ENCODE peak calls at places on chromosomes 16 and 17, in ten cellular contexts. One of them, this sample, is unnamed.
A peak's percentile ranks its signal among the peaks of the same experiment; 100 is the strongest.

GRCh38 chr16:49811630-49812334 is 44.1 kb downstream of the ZNF423 start:
- DNase-seq in germinal center: no peak
- DNase-seq in left ventricle myocardium inferior: no peak
- DNase-seq in ascending aorta: no peak
- DNase-seq in testis: no peak
- DNase-seq in NCI-H2171: no peak
- DNase-seq in NCI-H2081 treated with DMSO at 0.1 percent for 48 hours: no peak
- DNase-seq in HEK293T: no peak
- DNase-seq in NCI-H1417: no peak
- DNase-seq in C1 segment of cervical spinal cord: peak; percentile 63
- DNase-seq in this sample: no peak

GRCh38 chr17:50208611-50209061 is 7.2 kb upstream of the COL1A1 start:
- DNase-seq in C1 segment of cervical spinal cord: no peak
- DNase-seq in HEK293T: no peak
- DNase-seq in germinal center: no peak
- DNase-seq in NCI-H2171: no peak
- DNase-seq in testis: no peak
- DNase-seq in left ventricle myocardium inferior: no peak
- DNase-seq in NCI-H1417: no peak
- DNase-seq in NCI-H2081 treated with DMSO at 0.1 percent for 48 hours: no peak
- DNase-seq in ascending aorta: no peak
- DNase-seq in this sample: no peak

GRCh38 chr17:5555254-5555653 is 29.1 kb downstream of the NLRP1 start:
- DNase-seq in C1 segment of cervical spinal cord: no peak
- DNase-seq in left ventricle myocardium inferior: no peak
- DNase-seq in NCI-H2171: no peak
- DNase-seq in NCI-H2081 treated with DMSO at 0.1 percent for 48 hours: no peak
- DNase-seq in NCI-H1417: no peak
- DNase-seq in ascending aorta: no peak
- DNase-seq in testis: no peak
- DNase-seq in HEK293T: peak; percentile 5
- DNase-seq in germinal center: no peak
- DNase-seq in this sample: no peak

GRCh38 chr17:17089796-17090641 is 47.8 kb downstream of the MPRIP start:
- DNase-seq in germinal center: no peak
- DNase-seq in testis: no peak
- DNase-seq in left ventricle myocardium inferior: no peak
- DNase-seq in NCI-H2171: no peak
- DNase-seq in HEK293T: no peak
- DNase-seq in NCI-H2081 treated with DMSO at 0.1 percent for 48 hours: no peak
- DNase-seq in C1 segment of cervical spinal cord: no peak
- DNase-seq in NCI-H1417: no peak
- DNase-seq in ascending aorta: no peak
- DNase-seq in this sample: no peak

GRCh38 chr16:70269471-70269870 is 17.7 kb upstream of the EXOSC6 start:
- DNase-seq in C1 segment of cervical spinal cord: no peak
- DNase-seq in germinal center: no peak
- DNase-seq in NCI-H2171: no peak
- DNase-seq in NCI-H1417: no peak
- DNase-seq in ascending aorta: no peak
- DNase-seq in NCI-H2081 treated with DMSO at 0.1 percent for 48 hours: no peak
- DNase-seq in HEK293T: no peak
- DNase-seq in left ventricle myocardium inferior: no peak
- DNase-seq in testis: no peak
- DNase-seq in this sample: no peak

GRCh38 chr16:81647527-81647926 is 131.6 kb upstream of the PLCG2 start:
- DNase-seq in germinal center: no peak
- DNase-seq in testis: no peak
- DNase-seq in NCI-H2081 treated with DMSO at 0.1 percent for 48 hours: no peak
- DNase-seq in NCI-H1417: no peak
- DNase-seq in ascending aorta: no peak
- DNase-seq in C1 segment of cervical spinal cord: no peak
- DNase-seq in left ventricle myocardium inferior: no peak
- DNase-seq in HEK293T: no peak
- DNase-seq in NCI-H2171: no peak
- DNase-seq in this sample: no peak

GRCh38 chr16:83164816-83165215 is 538.0 kb downstream of the CDH13 start:
- DNase-seq in left ventricle myocardium inferior: no peak
- DNase-seq in NCI-H2081 treated with DMSO at 0.1 percent for 48 hours: no peak
- DNase-seq in NCI-H1417: no peak
- DNase-seq in C1 segment of cervical spinal cord: no peak
- DNase-seq in germinal center: no peak
- DNase-seq in NCI-H2171: no peak
- DNase-seq in HEK293T: no peak
- DNase-seq in ascending aorta: no peak
- DNase-seq in testis: no peak
- DNase-seq in this sample: no peak

GRCh38 chr17:50501054-50501453 is 7.2 kb upstream of the MYCBPAP start:
- DNase-seq in C1 segment of cervical spinal cord: no peak
- DNase-seq in NCI-H1417: peak; percentile 15
- DNase-seq in NCI-H2171: no peak
- DNase-seq in NCI-H2081 treated with DMSO at 0.1 percent for 48 hours: no peak
- DNase-seq in testis: no peak
- DNase-seq in HEK293T: no peak
- DNase-seq in ascending aorta: no peak
- DNase-seq in left ventricle myocardium inferior: no peak
- DNase-seq in germinal center: no peak
- DNase-seq in this sample: no peak

GRCh38 chr17:34826332-34826731 is 134.9 kb downstream of the CCT6B start:
- DNase-seq in ascending aorta: no peak
- DNase-seq in NCI-H2081 treated with DMSO at 0.1 percent for 48 hours: no peak
- DNase-seq in NCI-H1417: no peak
- DNase-seq in C1 segment of cervical spinal cord: no peak
- DNase-seq in germinal center: no peak
- DNase-seq in left ventricle myocardium inferior: no peak
- DNase-seq in HEK293T: no peak
- DNase-seq in testis: no peak
- DNase-seq in NCI-H2171: no peak
- DNase-seq in this sample: no peak

GRCh38 chr17:68622423-68622822 is 21.3 kb upstream of the FAM20A start:
- DNase-seq in testis: no peak
- DNase-seq in germinal center: no peak
- DNase-seq in NCI-H2081 treated with DMSO at 0.1 percent for 48 hours: no peak
- DNase-seq in left ventricle myocardium inferior: no peak
- DNase-seq in C1 segment of cervical spinal cord: no peak
- DNase-seq in HEK293T: no peak
- DNase-seq in NCI-H2171: no peak
- DNase-seq in ascending aorta: no peak
- DNase-seq in NCI-H1417: no peak
- DNase-seq in this sample: no peak

GRCh38 chr16:14232106-14232890 is 161.2 kb downstream of the MRTFB start:
- DNase-seq in germinal center: no peak
- DNase-seq in C1 segment of cervical spinal cord: no peak
- DNase-seq in NCI-H2171: no peak
- DNase-seq in ascending aorta: no peak
- DNase-seq in NCI-H2081 treated with DMSO at 0.1 percent for 48 hours: peak; percentile 41
- DNase-seq in testis: no peak
- DNase-seq in HEK293T: no peak
- DNase-seq in left ventricle myocardium inferior: no peak
- DNase-seq in NCI-H1417: peak; percentile 97
- DNase-seq in this sample: no peak

GRCh38 chr17:79777166-79777843 is 643 bp upstream of the CBX2 start:
- DNase-seq in left ventricle myocardium inferior: peak; percentile 68
- DNase-seq in testis: peak; percentile 47
- DNase-seq in C1 segment of cervical spinal cord: peak; percentile 70
- DNase-seq in HEK293T: no peak
- DNase-seq in NCI-H2171: peak; percentile 96
- DNase-seq in NCI-H2081 treated with DMSO at 0.1 percent for 48 hours: no peak
- DNase-seq in ascending aorta: no peak
- DNase-seq in germinal center: peak; percentile 53
- DNase-seq in NCI-H1417: peak; percentile 88
- DNase-seq in this sample: no peak

GRCh38 chr17:36608794-36609497 is 7.6 kb downstream of the MRM1 start:
- DNase-seq in HEK293T: no peak
- DNase-seq in C1 segment of cervical spinal cord: peak; percentile 3
- DNase-seq in NCI-H2081 treated with DMSO at 0.1 percent for 48 hours: peak; percentile 59
- DNase-seq in testis: peak; percentile 67
- DNase-seq in germinal center: no peak
- DNase-seq in left ventricle myocardium inferior: peak; percentile 27
- DNase-seq in NCI-H2171: peak; percentile 83
- DNase-seq in ascending aorta: no peak
- DNase-seq in NCI-H1417: peak; percentile 88
- DNase-seq in this sample: peak; percentile 32

GRCh38 chr17:78821961-78822360 is 18.7 kb downstream of the USP36 start:
- DNase-seq in NCI-H2171: no peak
- DNase-seq in C1 segment of cervical spinal cord: no peak
- DNase-seq in NCI-H2081 treated with DMSO at 0.1 percent for 48 hours: no peak
- DNase-seq in testis: no peak
- DNase-seq in ascending aorta: no peak
- DNase-seq in germinal center: no peak
- DNase-seq in left ventricle myocardium inferior: no peak
- DNase-seq in NCI-H1417: no peak
- DNase-seq in HEK293T: no peak
- DNase-seq in this sample: no peak

GRCh38 chr16:978403-978802 is 3.2 kb upstream of the SOX8 start:
- DNase-seq in HEK293T: no peak
- DNase-seq in NCI-H1417: no peak
- DNase-seq in germinal center: no peak
- DNase-seq in C1 segment of cervical spinal cord: no peak
- DNase-seq in NCI-H2171: no peak
- DNase-seq in left ventricle myocardium inferior: no peak
- DNase-seq in testis: no peak
- DNase-seq in ascending aorta: no peak
- DNase-seq in NCI-H2081 treated with DMSO at 0.1 percent for 48 hours: no peak
- DNase-seq in this sample: no peak

GRCh38 chr17:31425646-31426045 is 34.2 kb downstream of the RAB11FIP4 start:
- DNase-seq in left ventricle myocardium inferior: peak; percentile 30
- DNase-seq in NCI-H1417: peak; percentile 53
- DNase-seq in C1 segment of cervical spinal cord: peak; percentile 22
- DNase-seq in ascending aorta: no peak
- DNase-seq in NCI-H2081 treated with DMSO at 0.1 percent for 48 hours: no peak
- DNase-seq in germinal center: no peak
- DNase-seq in NCI-H2171: peak; percentile 31
- DNase-seq in testis: no peak
- DNase-seq in HEK293T: no peak
- DNase-seq in this sample: no peak

GRCh38 chr17:67194134-67194533 is 50.9 kb downstream of the HELZ start:
- DNase-seq in testis: no peak
- DNase-seq in C1 segment of cervical spinal cord: no peak
- DNase-seq in ascending aorta: no peak
- DNase-seq in HEK293T: no peak
- DNase-seq in NCI-H2171: no peak
- DNase-seq in germinal center: no peak
- DNase-seq in NCI-H2081 treated with DMSO at 0.1 percent for 48 hours: no peak
- DNase-seq in left ventricle myocardium inferior: no peak
- DNase-seq in NCI-H1417: no peak
- DNase-seq in this sample: no peak

GRCh38 chr16:86565644-86566511 is 751 bp upstream of the FOXC2 start:
- DNase-seq in HEK293T: no peak
- DNase-seq in testis: no peak
- DNase-seq in NCI-H1417: no peak
- DNase-seq in NCI-H2171: no peak
- DNase-seq in left ventricle myocardium inferior: no peak
- DNase-seq in NCI-H2081 treated with DMSO at 0.1 percent for 48 hours: no peak
- DNase-seq in C1 segment of cervical spinal cord: no peak
- DNase-seq in germinal center: no peak
- DNase-seq in ascending aorta: no peak
- DNase-seq in this sample: no peak

GRCh38 chr17:27559996-27560481 is 70.9 kb upstream of the LGALS9 start:
- DNase-seq in left ventricle myocardium inferior: peak; percentile 75
- DNase-seq in HEK293T: no peak
- DNase-seq in germinal center: no peak
- DNase-seq in testis: no peak
- DNase-seq in NCI-H2171: peak; percentile 87
- DNase-seq in ascending aorta: no peak
- DNase-seq in NCI-H2081 treated with DMSO at 0.1 percent for 48 hours: no peak
- DNase-seq in C1 segment of cervical spinal cord: no peak
- DNase-seq in NCI-H1417: peak; percentile 47
- DNase-seq in this sample: no peak

GRCh38 chr17:57442914-57443571 is 186.7 kb downstream of the MSI2 start:
- DNase-seq in NCI-H2171: peak; percentile 61
- DNase-seq in HEK293T: no peak
- DNase-seq in NCI-H2081 treated with DMSO at 0.1 percent for 48 hours: no peak
- DNase-seq in left ventricle myocardium inferior: peak; percentile 45
- DNase-seq in C1 segment of cervical spinal cord: peak; percentile 49
- DNase-seq in NCI-H1417: no peak
- DNase-seq in germinal center: peak; percentile 44
- DNase-seq in ascending aorta: peak; percentile 31
- DNase-seq in testis: peak; percentile 38
- DNase-seq in this sample: no peak

GRCh38 chr16:24534634-24535033 is 4.7 kb upstream of the RBBP6 start:
- DNase-seq in NCI-H2171: no peak
- DNase-seq in left ventricle myocardium inferior: no peak
- DNase-seq in HEK293T: no peak
- DNase-seq in NCI-H1417: no peak
- DNase-seq in NCI-H2081 treated with DMSO at 0.1 percent for 48 hours: no peak
- DNase-seq in testis: no peak
- DNase-seq in C1 segment of cervical spinal cord: no peak
- DNase-seq in ascending aorta: no peak
- DNase-seq in germinal center: no peak
- DNase-seq in this sample: no peak

GRCh38 chr17:38602862-38603785 is 2.6 kb downstream of the SRCIN1 start:
- DNase-seq in HEK293T: no peak
- DNase-seq in left ventricle myocardium inferior: no peak
- DNase-seq in NCI-H1417: peak; percentile 9
- DNase-seq in testis: no peak
- DNase-seq in germinal center: no peak
- DNase-seq in NCI-H2171: no peak
- DNase-seq in C1 segment of cervical spinal cord: peak; percentile 24
- DNase-seq in NCI-H2081 treated with DMSO at 0.1 percent for 48 hours: no peak
- DNase-seq in ascending aorta: no peak
- DNase-seq in this sample: no peak

GRCh38 chr17:7014995-7015586 is 2.7 kb downstream of the RNASEK start:
- DNase-seq in HEK293T: no peak
- DNase-seq in NCI-H2171: no peak
- DNase-seq in NCI-H1417: no peak
- DNase-seq in ascending aorta: no peak
- DNase-seq in C1 segment of cervical spinal cord: no peak
- DNase-seq in testis: no peak
- DNase-seq in left ventricle myocardium inferior: no peak
- DNase-seq in germinal center: peak; percentile 32
- DNase-seq in NCI-H2081 treated with DMSO at 0.1 percent for 48 hours: no peak
- DNase-seq in this sample: no peak

GRCh38 chr17:45787044-45787443 is 2.9 kb downstream of the CRHR1 start:
- DNase-seq in testis: no peak
- DNase-seq in NCI-H1417: no peak
- DNase-seq in NCI-H2081 treated with DMSO at 0.1 percent for 48 hours: no peak
- DNase-seq in left ventricle myocardium inferior: no peak
- DNase-seq in C1 segment of cervical spinal cord: no peak
- DNase-seq in HEK293T: no peak
- DNase-seq in germinal center: no peak
- DNase-seq in ascending aorta: no peak
- DNase-seq in NCI-H2171: no peak
- DNase-seq in this sample: no peak

GRCh38 chr16:50293994-50294855 is 27.9 kb downstream of the ADCY7 start:
- DNase-seq in ascending aorta: no peak
- DNase-seq in testis: no peak
- DNase-seq in NCI-H2171: no peak
- DNase-seq in C1 segment of cervical spinal cord: no peak
- DNase-seq in germinal center: no peak
- DNase-seq in left ventricle myocardium inferior: peak; percentile 7
- DNase-seq in HEK293T: no peak
- DNase-seq in NCI-H2081 treated with DMSO at 0.1 percent for 48 hours: no peak
- DNase-seq in NCI-H1417: no peak
- DNase-seq in this sample: no peak

GRCh38 chr17:73663614-73664013 is 19.4 kb upstream of the SDK2 start:
- DNase-seq in C1 segment of cervical spinal cord: no peak
- DNase-seq in NCI-H1417: peak; percentile 50
- DNase-seq in testis: no peak
- DNase-seq in left ventricle myocardium inferior: no peak
- DNase-seq in NCI-H2081 treated with DMSO at 0.1 percent for 48 hours: peak; percentile 41
- DNase-seq in ascending aorta: no peak
- DNase-seq in NCI-H2171: no peak
- DNase-seq in HEK293T: no peak
- DNase-seq in germinal center: no peak
- DNase-seq in this sample: no peak

GRCh38 chr17:9241371-9241712 is 220.0 kb downstream of the NTN1 start:
- DNase-seq in germinal center: no peak
- DNase-seq in NCI-H1417: no peak
- DNase-seq in testis: peak; percentile 33
- DNase-seq in C1 segment of cervical spinal cord: peak; percentile 68
- DNase-seq in left ventricle myocardium inferior: peak; percentile 52
- DNase-seq in NCI-H2171: no peak
- DNase-seq in NCI-H2081 treated with DMSO at 0.1 percent for 48 hours: no peak
- DNase-seq in HEK293T: no peak
- DNase-seq in ascending aorta: no peak
- DNase-seq in this sample: no peak

GRCh38 chr16:67884684-67885083 is at the start of gene NRN1L:
- DNase-seq in NCI-H2171: peak; percentile 91
- DNase-seq in C1 segment of cervical spinal cord: peak; percentile 84
- DNase-seq in germinal center: no peak
- DNase-seq in NCI-H2081 treated with DMSO at 0.1 percent for 48 hours: peak; percentile 7
- DNase-seq in left ventricle myocardium inferior: peak; percentile 90
- DNase-seq in NCI-H1417: peak; percentile 34
- DNase-seq in testis: peak; percentile 93
- DNase-seq in HEK293T: peak; percentile 78
- DNase-seq in ascending aorta: peak; percentile 26
- DNase-seq in this sample: no peak